ENCODE peak calls at places on chromosome 3, in nine cellular contexts. A, T, X, R, Q, I, N, S and M are unnamed samples.

GRCh38 chr3:132556467-132557159 is 40.5 kb upstream of the ACKR4 start:
- DNase-seq in A (no peak), T (no peak), X (no peak), R (no peak), Q (no peak), I (no peak), N (no peak), S (no peak), M (no peak)

GRCh38 chr3:58779934-58780333 is 113.4 kb upstream of the FAM3D start:
- DNase-seq in A (no peak), T (no peak), X (no peak), R (no peak), Q (no peak), I (no peak), N (no peak), S (no peak), M (no peak)

GRCh38 chr3:179015551-179016020 is 56.0 kb downstream of the ZMAT3 start:
- DNase-seq in A (peak), T (no peak), X (no peak), R (peak), Q (peak), I (no peak), N (peak), S (peak), M (peak)

GRCh38 chr3:15121936-15122335 is 23.0 kb upstream of the RBSN start:
- DNase-seq in A (no peak), T (no peak), X (peak), R (no peak), Q (no peak), I (no peak), N (no peak), S (no peak), M (no peak)

GRCh38 chr3:125128861-125129501 is 73.2 kb upstream of the HEG1 start:
- DNase-seq in A (no peak), T (no peak), X (no peak), R (no peak), Q (no peak), I (no peak), N (no peak), S (peak), M (peak)

GRCh38 chr3:44359146-44359751 is 20.7 kb downstream of the TCAIM start:
- DNase-seq in A (no peak), T (no peak), X (no peak), R (no peak), Q (no peak), I (no peak), N (no peak), S (no peak), M (peak)

GRCh38 chr3:23720885-23721284 is 84.9 kb upstream of the UBE2E1 start:
- DNase-seq in A (no peak), T (no peak), X (no peak), R (no peak), Q (no peak), I (no peak), N (no peak), S (peak), M (no peak)

GRCh38 chr3:53236112-53236841 is 19.5 kb downstream of the TKT start:
- DNase-seq in A (no peak), T (no peak), X (no peak), R (no peak), Q (no peak), I (no peak), N (peak), S (no peak), M (peak)

GRCh38 chr3:8540456-8540855 is 38.8 kb downstream of the LMCD1 start:
- DNase-seq in A (no peak), T (no peak), X (no peak), R (no peak), Q (no peak), I (no peak), N (peak), S (no peak), M (no peak)

GRCh38 chr3:135752851-135753250 is 212.7 kb upstream of the PPP2R3A start:
- DNase-seq in A (no peak), T (no peak), X (no peak), R (no peak), Q (no peak), I (no peak), N (peak), S (no peak), M (no peak)

GRCh38 chr3:172651936-172652595 is 58.8 kb downstream of the NCEH1 start:
- DNase-seq in A (no peak), T (no peak), X (no peak), R (no peak), Q (no peak), I (no peak), N (no peak), S (no peak), M (no peak)

GRCh38 chr3:129346690-129347440 is 68.2 kb downstream of the HMCES start:
- DNase-seq in A (no peak), T (no peak), X (no peak), R (no peak), Q (no peak), I (no peak), N (no peak), S (no peak), M (no peak)

GRCh38 chr3:150005243-150006102 is 34.8 kb upstream of the PFN2 start:
- DNase-seq in A (no peak), T (no peak), X (no peak), R (no peak), Q (no peak), I (no peak), N (no peak), S (no peak), M (no peak)

GRCh38 chr3:182937293-182938051 is 42.9 kb downstream of the DCUN1D1 start:
- DNase-seq in A (no peak), T (no peak), X (no peak), R (no peak), Q (no peak), I (no peak), N (no peak), S (peak), M (no peak)

GRCh38 chr3:52428151-52429005 is 16.5 kb downstream of the SEMA3G start:
- DNase-seq in A (no peak), T (peak), X (peak), R (peak), Q (peak), I (no peak), N (peak), S (peak), M (peak)

GRCh38 chr3:193962986-193963683 is 172.8 kb upstream of the HES1 start:
- DNase-seq in A (no peak), T (no peak), X (no peak), R (no peak), Q (no peak), I (no peak), N (no peak), S (no peak), M (no peak)

GRCh38 chr3:84292113-84292512 is 666.7 kb upstream of the CADM2 start:
- DNase-seq in A (no peak), T (no peak), X (no peak), R (no peak), Q (no peak), I (no peak), N (no peak), S (no peak), M (no peak)

GRCh38 chr3:8895829-8896228 is 67.4 kb downstream of the RAD18 start:
- DNase-seq in A (no peak), T (no peak), X (no peak), R (no peak), Q (no peak), I (no peak), N (no peak), S (no peak), M (no peak)

GRCh38 chr3:133887951-133888703 is 7.6 kb downstream of the RAB6B start:
- DNase-seq in A (no peak), T (no peak), X (no peak), R (no peak), Q (peak), I (no peak), N (no peak), S (peak), M (no peak)

GRCh38 chr3:110576962-110577361 is 494.7 kb upstream of the NECTIN3 start:
- DNase-seq in A (no peak), T (no peak), X (no peak), R (no peak), Q (no peak), I (no peak), N (no peak), S (no peak), M (peak)

GRCh38 chr3:193207290-193207689 is 33.7 kb upstream of the PLAAT1 start:
- DNase-seq in A (no peak), T (no peak), X (no peak), R (no peak), Q (no peak), I (no peak), N (no peak), S (no peak), M (no peak)

GRCh38 chr3:11434017-11434526 is 161.9 kb downstream of the ATG7 start:
- DNase-seq in A (no peak), T (no peak), X (no peak), R (no peak), Q (no peak), I (no peak), N (no peak), S (no peak), M (no peak)

GRCh38 chr3:129441782-129442181 is 1.8 kb downstream of the IFT122 start:
- DNase-seq in A (no peak), T (no peak), X (no peak), R (no peak), Q (no peak), I (no peak), N (no peak), S (no peak), M (no peak)

GRCh38 chr3:184428561-184429175 is 48.8 kb downstream of the CHRD start:
- DNase-seq in A (no peak), T (no peak), X (no peak), R (no peak), Q (no peak), I (no peak), N (no peak), S (no peak), M (no peak)

GRCh38 chr3:142180761-142181362 is 31.5 kb upstream of the TFDP2 start:
- DNase-seq in A (no peak), T (no peak), X (no peak), R (peak), Q (no peak), I (peak), N (peak), S (peak), M (peak)

GRCh38 chr3:157103860-157104259 is 56.1 kb downstream of the CCNL1 start:
- DNase-seq in A (no peak), T (no peak), X (no peak), R (no peak), Q (no peak), I (no peak), N (no peak), S (no peak), M (no peak)

GRCh38 chr3:120615863-120616599 is 19.9 kb downstream of the NDUFB4 start:
- DNase-seq in A (no peak), T (no peak), X (no peak), R (no peak), Q (no peak), I (no peak), N (no peak), S (no peak), M (peak)

GRCh38 chr3:141402476-141403171 is 34.3 kb downstream of the ZBTB38 start:
- DNase-seq in A (no peak), T (peak), X (peak), R (peak), Q (peak), I (peak), N (peak), S (peak), M (peak)

GRCh38 chr3:171121801-171122200 is 95.3 kb upstream of the SLC2A2 start:
- DNase-seq in A (no peak), T (no peak), X (no peak), R (no peak), Q (no peak), I (no peak), N (no peak), S (no peak), M (no peak)

GRCh38 chr3:183117046-183117445 is 17.8 kb upstream of the MCCC1 start:
- DNase-seq in A (no peak), T (no peak), X (no peak), R (no peak), Q (no peak), I (no peak), N (no peak), S (no peak), M (no peak)

GRCh38 chr3:169668957-169669681 is 5.6 kb upstream of the MECOM start:
- DNase-seq in A (no peak), T (no peak), X (no peak), R (peak), Q (peak), I (no peak), N (peak), S (peak), M (peak)